ENCODE peak calls at places on chromosomes 13 and 19, in four cellular contexts. W, T, P and G are unnamed samples.

GRCh38 chr19:7550169-7550770 is 14.8 kb downstream of the PNPLA6 start:
- DNase-seq in W (no peak), T (no peak), P (no peak), G (no peak)

GRCh38 chr13:74443623-74444022 is 309.4 kb upstream of the KLF12 start:
- DNase-seq in W (peak), T (no peak), P (no peak), G (no peak)

GRCh38 chr13:114104626-114105350 is 27.6 kb downstream of the RASA3 start:
- DNase-seq in W (no peak), T (no peak), P (no peak), G (peak)

GRCh38 chr19:16070366-16070990 is 5.8 kb upstream of the TPM4 start:
- DNase-seq in W (peak), T (peak), P (peak), G (no peak)

GRCh38 chr13:112871742-112872141 is 97.3 kb upstream of the MCF2L start:
- DNase-seq in W (no peak), T (no peak), P (no peak), G (no peak)

GRCh38 chr13:60174113-60174512 is 10.4 kb upstream of the DIAPH3 start:
- DNase-seq in W (no peak), T (no peak), P (no peak), G (no peak)

GRCh38 chr13:111630411-111630810 is 310.0 kb downstream of the TEX29 start:
- DNase-seq in W (no peak), T (no peak), P (no peak), G (peak)

GRCh38 chr13:89748716-89749115 is 1598.8 kb upstream of the MIR17HG start:
- DNase-seq in W (no peak), T (no peak), P (no peak), G (no peak)

DNA sequence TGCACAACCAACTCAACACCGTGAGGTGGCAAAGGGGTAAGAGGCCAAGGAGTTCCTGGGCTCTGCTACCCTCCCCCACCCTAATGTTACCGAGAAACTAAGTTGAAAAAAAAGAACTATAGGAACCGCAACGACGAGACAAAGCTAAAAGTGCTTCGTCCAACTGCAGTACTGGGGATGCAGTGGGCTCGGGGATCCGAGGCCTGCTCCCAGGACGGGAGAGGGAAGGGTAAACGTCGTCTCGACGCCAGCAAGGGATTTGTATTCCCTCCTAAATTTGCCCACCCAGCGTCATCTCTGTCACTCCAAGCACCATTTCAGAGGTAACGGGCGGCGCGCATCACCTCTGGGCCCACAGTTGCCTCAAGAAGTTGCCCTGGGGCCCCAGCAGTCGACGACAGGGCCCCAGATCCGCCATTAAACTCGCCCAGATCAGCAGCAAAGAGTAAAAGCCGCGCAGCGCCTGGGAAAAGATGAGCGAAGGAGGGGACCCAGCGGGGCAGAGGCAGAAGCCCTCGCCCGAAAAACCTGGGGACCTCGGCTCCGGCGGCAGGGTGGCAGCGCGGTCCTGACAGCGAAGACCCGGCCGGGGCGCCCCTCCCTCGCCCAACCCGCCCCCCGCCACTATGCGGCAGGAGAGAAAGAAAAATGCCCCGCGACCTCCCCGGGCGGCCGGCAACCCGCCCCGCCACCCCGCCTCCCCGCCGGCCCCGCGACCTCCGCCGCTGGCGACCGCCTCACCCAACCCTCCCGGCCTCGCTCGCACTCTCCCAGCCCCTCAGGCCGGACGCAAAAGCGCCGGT is 737 bp downstream of the ZMYM5 start:
- DNase-seq in W (peak), T (peak), P (no peak), G (peak)
- TF ChIP-seq HMGXB4 in W (no peak), T (no peak), P (no peak), G (no peak)

DNA sequence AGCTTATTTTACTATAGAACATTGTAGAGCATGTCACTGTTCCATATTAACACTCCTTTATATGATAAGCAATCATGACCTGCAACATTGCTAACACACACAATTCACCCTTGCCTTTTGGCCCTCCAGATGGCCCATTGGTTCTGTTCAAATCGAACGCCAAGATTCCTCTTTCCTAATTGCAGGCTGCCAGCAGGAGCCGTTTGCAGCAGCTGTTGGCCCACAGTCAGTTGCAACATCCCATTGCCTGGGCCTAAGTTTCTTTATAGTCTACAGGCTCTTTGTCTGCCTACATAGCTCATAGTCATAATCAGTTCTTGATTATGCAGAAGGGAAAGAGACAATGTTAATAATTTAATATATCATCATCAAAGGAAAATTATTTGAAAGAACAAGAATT is 37.6 kb downstream of the KCTD12 start:
- DNase-seq in W (no peak), T (no peak), P (no peak), G (no peak)
- TF ChIP-seq NR3C1 in W (no peak), T (no peak), P (no peak), G (no peak)

DNA sequence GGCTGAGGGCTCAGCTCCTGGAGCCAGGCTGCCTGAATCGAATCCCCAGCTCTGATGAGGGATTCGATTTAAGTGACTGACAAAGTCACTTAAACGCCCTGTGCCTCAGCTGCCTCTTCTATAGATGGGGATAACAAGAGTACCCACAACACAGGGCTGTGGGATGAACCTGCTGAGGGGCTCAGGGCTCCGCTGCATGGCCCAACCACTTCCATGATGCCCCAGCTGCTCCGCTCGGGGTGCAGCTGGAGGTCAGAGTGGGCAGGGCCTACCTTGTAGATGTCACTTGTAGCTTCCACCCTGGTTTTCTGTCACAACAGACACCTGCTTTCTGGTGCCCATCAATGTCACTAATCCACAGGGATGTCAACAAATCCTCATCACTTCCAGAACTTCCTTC is 39.2 kb downstream of the STK24 start:
- DNase-seq in W (no peak), T (no peak), P (no peak), G (no peak)
- TF ChIP-seq HMGXB4 in W (no peak), T (no peak), P (no peak), G (no peak)

GRCh38 chr13:85828094-85828684 is 29.0 kb upstream of the SLITRK6 start:
- DNase-seq in W (peak), T (peak), P (peak), G (no peak)
- TF ChIP-seq NR3C1 in W (no peak), T (no peak), P (no peak), G (no peak)

DNA sequence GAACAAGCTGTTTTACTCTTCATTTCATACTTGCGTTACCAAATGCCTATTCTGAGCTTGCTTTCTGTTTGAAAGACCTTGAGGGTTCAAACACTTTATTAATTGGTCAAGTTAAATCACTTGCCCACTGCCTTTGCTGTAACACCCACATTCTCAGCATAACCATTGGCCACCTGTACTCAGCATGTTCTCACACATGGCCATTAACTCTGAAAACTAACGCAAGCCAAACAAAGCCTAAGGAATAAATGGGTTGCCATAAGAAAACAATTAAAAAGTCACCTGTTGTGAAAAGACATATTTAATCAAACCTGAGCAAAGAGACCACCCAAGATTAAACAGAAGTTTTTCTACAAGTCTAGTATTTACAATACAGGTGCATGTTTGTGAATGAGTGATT is 517.2 kb upstream of the SPRY2 start:
- DNase-seq in W (no peak), T (no peak), P (no peak), G (no peak)
- TF ChIP-seq HMGXB4 in W (no peak), T (no peak), P (no peak), G (no peak)

DNA sequence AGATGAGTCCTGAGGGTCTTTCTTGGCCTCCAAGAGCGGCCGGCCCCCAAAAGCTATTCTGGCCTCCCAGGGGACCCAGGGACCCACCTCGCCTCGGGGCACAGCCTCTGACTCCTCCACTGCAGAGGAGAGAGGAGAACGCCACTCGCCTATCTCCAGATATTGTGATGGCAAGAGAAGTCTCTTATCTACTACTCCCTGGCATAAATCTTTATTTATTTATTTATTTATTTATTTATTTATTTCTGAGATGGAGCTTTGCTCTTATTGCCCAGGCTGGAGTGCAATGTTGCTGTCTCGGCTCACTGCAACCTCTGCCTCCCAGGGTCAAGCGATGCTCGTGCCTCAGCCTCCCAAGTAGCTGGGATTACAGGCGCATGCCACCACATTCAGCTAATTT is 11.0 kb downstream of the SLC7A9 start:
- DNase-seq in W (no peak), T (no peak), P (no peak), G (no peak)
- TF ChIP-seq NR3C1 in W (no peak), T (no peak), P (no peak), G (no peak)